ENCODE peak calls at places on chromosome 16, in eight cellular contexts. S, I, O, K, A, J, H and Q are unnamed samples.

GRCh38 chr16:15502041-15502725 is 67.8 kb downstream of the BMERB1 start:
- DNase-seq in S (peak), I (no peak), O (peak), K (peak), A (peak), J (no peak), H (no peak), Q (no peak)

GRCh38 chr16:85882181-85882810 is 16.7 kb upstream of the IRF8 start:
- DNase-seq in S (no peak), I (no peak), O (no peak), K (no peak), A (no peak), J (no peak), H (no peak), Q (peak)

GRCh38 chr16:9092282-9092962 is 978 bp downstream of the HAPSTR1 start:
- DNase-seq in S (no peak), I (peak), O (no peak), K (no peak), A (no peak), J (peak), H (peak), Q (peak)

GRCh38 chr16:66943426-66944053 is 8.2 kb downstream of the CES2 start:
- DNase-seq in S (no peak), I (no peak), O (no peak), K (no peak), A (no peak), J (no peak), H (no peak), Q (no peak)

GRCh38 chr16:12094537-12095265 is 118.2 kb downstream of the SNX29 start:
- DNase-seq in S (no peak), I (no peak), O (no peak), K (no peak), A (peak), J (no peak), H (no peak), Q (no peak)

GRCh38 chr16:81505011-81505660 is 60.5 kb downstream of the CMIP start:
- DNase-seq in S (no peak), I (no peak), O (no peak), K (peak), A (no peak), J (no peak), H (peak), Q (peak)

GRCh38 chr16:86824751-86825310 is 246.5 kb downstream of the FOXL1 start:
- DNase-seq in S (peak), I (no peak), O (peak), K (no peak), A (peak), J (no peak), H (no peak), Q (no peak)

GRCh38 chr16:12906765-12907516 is 5.5 kb downstream of the SHISA9 start:
- DNase-seq in S (no peak), I (no peak), O (no peak), K (no peak), A (no peak), J (no peak), H (no peak), Q (no peak)

GRCh38 chr16:12311309-12311708 is 334.8 kb downstream of the SNX29 start:
- DNase-seq in S (no peak), I (peak), O (no peak), K (no peak), A (no peak), J (no peak), H (no peak), Q (no peak)

GRCh38 chr16:3671424-3671823 is 16.9 kb downstream of the DNASE1 start:
- DNase-seq in S (no peak), I (no peak), O (no peak), K (no peak), A (no peak), J (no peak), H (no peak), Q (no peak)
- TF ChIP-seq CTCF in S (no peak), I (no peak), O (no peak), K (no peak), A (no peak), J (no peak), H (no peak), Q (no peak)

GRCh38 chr16:50067290-50067853 is 1.6 kb downstream of the HEATR3 start:
- DNase-seq in S (peak), I (no peak), O (no peak), K (peak), A (peak), J (no peak), H (no peak), Q (peak)
- H3K4me3 ChIP-seq in S (no peak), I (no peak), O (no peak), K (peak), A (peak), J (no peak), H (peak), Q (peak)

DNA sequence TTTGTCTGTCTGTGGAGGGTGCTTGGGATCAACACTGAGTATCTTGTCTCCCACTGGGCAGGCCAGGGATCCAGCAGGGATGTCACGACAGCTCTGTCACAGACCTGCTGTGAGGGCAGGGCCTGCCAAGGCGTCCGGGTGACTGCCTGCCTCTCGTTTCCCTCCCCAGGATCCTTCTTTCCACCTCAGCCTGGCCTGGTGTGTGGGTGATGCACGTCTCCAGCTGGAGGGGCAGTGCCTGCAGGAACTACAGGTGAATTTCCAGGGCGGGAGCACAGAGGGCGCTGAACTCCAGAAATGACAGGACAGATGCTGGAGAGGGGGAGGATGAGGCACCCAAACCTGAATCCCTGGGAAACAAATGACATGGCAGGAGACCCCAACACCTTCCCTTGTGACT is 6.8 kb upstream of the MMP15 start:
- DNase-seq in S (no peak), I (no peak), O (no peak), K (no peak), A (no peak), J (no peak), H (no peak), Q (no peak)
- TF ChIP-seq CTCF in S (no peak), I (no peak), O (peak), K (peak), A (no peak), J (no peak), H (no peak), Q (no peak)

GRCh38 chr16:1770328-1771071 is 843 bp downstream of the NME3 start:
- DNase-seq in S (peak), I (peak), O (no peak), K (peak), A (peak), J (peak), H (peak), Q (peak)
- H3K4me3 ChIP-seq in S (peak), I (peak), O (peak), K (peak), A (peak), J (peak), H (peak), Q (peak)

GRCh38 chr16:82631701-82632685 is 5.2 kb downstream of the CDH13 start:
- DNase-seq in S (peak), I (no peak), O (no peak), K (no peak), A (peak), J (no peak), H (no peak), Q (peak)
- TF ChIP-seq CTCF in S (peak), I (no peak), O (peak), K (peak), A (peak), J (no peak), H (no peak), Q (peak)

GRCh38 chr16:28059841-28060240 is 3.7 kb downstream of the GSG1L start:
- DNase-seq in S (no peak), I (no peak), O (no peak), K (no peak), A (no peak), J (no peak), H (no peak), Q (no peak)
- H3K4me3 ChIP-seq in S (no peak), I (no peak), O (no peak), K (no peak), A (no peak), J (no peak), H (no peak), Q (no peak)

GRCh38 chr16:77722315-77723107 is at the start of gene NUDT7:
- DNase-seq in S (peak), I (peak), O (peak), K (peak), A (peak), J (peak), H (peak), Q (peak)
- TF ChIP-seq CTCF in S (peak), I (no peak), O (peak), K (peak), A (no peak), J (no peak), H (no peak), Q (peak)

DNA sequence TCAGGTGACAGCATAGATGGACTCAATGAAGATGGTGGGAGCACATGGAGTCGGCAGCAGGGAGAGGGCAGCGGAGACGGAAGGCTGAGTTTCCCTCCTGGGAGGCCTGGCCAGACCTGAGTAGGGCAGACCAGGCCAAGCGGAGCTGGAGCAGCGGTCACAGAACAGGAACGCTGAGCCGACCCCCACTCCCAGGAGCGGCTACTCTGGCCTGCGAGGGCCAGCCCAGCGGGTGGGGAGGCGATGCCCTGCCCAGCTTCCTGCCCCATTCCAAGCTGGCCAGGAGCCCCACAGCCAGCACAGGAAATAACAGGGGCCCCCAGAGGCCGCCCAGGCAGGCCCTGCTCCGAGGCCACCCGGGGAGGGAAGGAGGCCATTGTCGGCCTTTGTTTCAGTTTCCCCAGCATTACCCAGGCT is 79.8 kb downstream of the ZNF423 start:
- DNase-seq in S (no peak), I (no peak), O (no peak), K (no peak), A (no peak), J (no peak), H (no peak), Q (no peak)
- H3K4me3 ChIP-seq in S (no peak), I (no peak), O (no peak), K (no peak), A (no peak), J (no peak), H (no peak), Q (no peak)

GRCh38 chr16:1195393-1195666 is 29.7 kb downstream of the TPSG1 start:
- DNase-seq in S (no peak), I (no peak), O (no peak), K (no peak), A (no peak), J (no peak), H (no peak), Q (no peak)
- TF ChIP-seq CTCF in S (no peak), I (no peak), O (no peak), K (no peak), A (no peak), J (no peak), H (no peak), Q (no peak)